ENCODE peak calls at places on chromosomes 13 and 19, in six cellular contexts. F is GM23248; K is neuronal stem cell; Z is cardiac muscle cell; P is CD8-positive, alpha-beta T cell; X is kidney. M is an unnamed sample.

GRCh38 chr19:38714354-38714778 is 29.9 kb downstream of the CAPN12 start:
- DNase-seq in F (no peak), K (no peak), Z (no peak), P (no peak), X (no peak), M (no peak)

GRCh38 chr19:48513289-48514122 is 1.9 kb upstream of the LMTK3 start:
- DNase-seq in F (peak), K (no peak), Z (peak), P (peak), X (peak), M (peak)

GRCh38 chr13:49638416-49639072 is 10.2 kb downstream of the ARL11 start:
- DNase-seq in F (peak), K (no peak), Z (no peak), P (no peak), X (no peak), M (no peak)

GRCh38 chr13:90201198-90201597 is 1146.3 kb upstream of the MIR17HG start:
- DNase-seq in F (peak), K (no peak), Z (peak), P (no peak), X (no peak), M (no peak)

GRCh38 chr19:48325265-48325910 is at the start of gene EMP3:
- DNase-seq in F (peak), K (peak), Z (peak), P (peak), X (peak), M (peak)

GRCh38 chr13:69690999-69691398 is 416.6 kb upstream of the ATXN8OS start:
- DNase-seq in F (no peak), K (no peak), Z (no peak), P (no peak), X (no peak), M (no peak)

GRCh38 chr19:35468637-35469036 is 20.6 kb downstream of the FFAR2 start:
- DNase-seq in F (peak), K (no peak), Z (peak), P (peak), X (peak), M (peak)

GRCh38 chr19:30297969-30298368 is 74.2 kb upstream of the ZNF536 start:
- DNase-seq in F (no peak), K (no peak), Z (no peak), P (no peak), X (no peak), M (no peak)

GRCh38 chr19:33460221-33460908 is 61.2 kb downstream of the PEPD start:
- DNase-seq in F (no peak), K (no peak), Z (no peak), P (no peak), X (no peak), M (no peak)

GRCh38 chr19:49542446-49542845 is 14.6 kb downstream of the RCN3 start:
- DNase-seq in F (no peak), K (no peak), Z (no peak), P (no peak), X (no peak), M (no peak)

GRCh38 chr19:29962777-29963176 is 20.7 kb downstream of the URI1 start:
- DNase-seq in F (no peak), K (no peak), Z (no peak), P (no peak), X (no peak), M (no peak)

GRCh38 chr19:38268539-38268938 is 4.2 kb downstream of the SPINT2 start:
- DNase-seq in F (no peak), K (no peak), Z (peak), P (no peak), X (no peak), M (no peak)

GRCh38 chr19:5131031-5131865 is 162.3 kb downstream of the KDM4B start:
- DNase-seq in F (no peak), K (no peak), Z (no peak), P (peak), X (no peak), M (no peak)

GRCh38 chr13:50676602-50677001 is 166.9 kb downstream of the DLEU7 start:
- DNase-seq in F (peak), K (no peak), Z (no peak), P (no peak), X (no peak), M (no peak)

GRCh38 chr13:40438022-40438692 is 228.3 kb downstream of the FOXO1 start:
- DNase-seq in F (peak), K (no peak), Z (no peak), P (no peak), X (no peak), M (no peak)

GRCh38 chr19:5091576-5092215 is 122.8 kb downstream of the KDM4B start:
- DNase-seq in F (peak), K (no peak), Z (no peak), P (no peak), X (peak), M (no peak)

GRCh38 chr13:40179882-40180281 is 486.6 kb downstream of the FOXO1 start:
- DNase-seq in F (no peak), K (no peak), Z (no peak), P (no peak), X (no peak), M (no peak)

GRCh38 chr13:107244241-107244640 is 676.3 kb upstream of the ARGLU1 start:
- DNase-seq in F (no peak), K (no peak), Z (no peak), P (no peak), X (no peak), M (no peak)

GRCh38 chr19:54312436-54313362 is at the start of gene LILRA5:
- DNase-seq in F (no peak), K (no peak), Z (no peak), P (no peak), X (no peak), M (no peak)

GRCh38 chr19:54469496-54469934 is 3.6 kb downstream of the CDC42EP5 start:
- DNase-seq in F (no peak), K (no peak), Z (no peak), P (no peak), X (peak), M (no peak)

GRCh38 chr19:4301590-4302237 is 475 bp downstream of the TMIGD2 start:
- DNase-seq in F (no peak), K (no peak), Z (no peak), P (no peak), X (no peak), M (no peak)

GRCh38 chr13:71758823-71759222 is 108.2 kb downstream of the DACH1 start:
- DNase-seq in F (no peak), K (peak), Z (peak), P (no peak), X (no peak), M (no peak)

GRCh38 chr19:8577247-8577646 is at the start of gene MYO1F:
- DNase-seq in F (no peak), K (no peak), Z (no peak), P (no peak), X (peak), M (no peak)

GRCh38 chr13:103788061-103788652 is 721.9 kb upstream of the SLC10A2 start:
- DNase-seq in F (no peak), K (no peak), Z (peak), P (no peak), X (no peak), M (no peak)

GRCh38 chr13:39765801-39766463 is 110.5 kb downstream of the COG6 start:
- DNase-seq in F (peak), K (no peak), Z (no peak), P (peak), X (peak), M (no peak)

GRCh38 chr13:43537124-43537523 is 249.6 kb downstream of the ENOX1 start:
- DNase-seq in F (peak), K (no peak), Z (peak), P (no peak), X (no peak), M (no peak)

GRCh38 chr13:33186851-33187250 is 98.7 kb downstream of the STARD13 start:
- DNase-seq in F (peak), K (no peak), Z (no peak), P (no peak), X (no peak), M (no peak)
- H3K27ac ChIP-seq in F (no peak), K (no peak), Z (no peak), P (no peak), X (peak), M (no peak)

DNA sequence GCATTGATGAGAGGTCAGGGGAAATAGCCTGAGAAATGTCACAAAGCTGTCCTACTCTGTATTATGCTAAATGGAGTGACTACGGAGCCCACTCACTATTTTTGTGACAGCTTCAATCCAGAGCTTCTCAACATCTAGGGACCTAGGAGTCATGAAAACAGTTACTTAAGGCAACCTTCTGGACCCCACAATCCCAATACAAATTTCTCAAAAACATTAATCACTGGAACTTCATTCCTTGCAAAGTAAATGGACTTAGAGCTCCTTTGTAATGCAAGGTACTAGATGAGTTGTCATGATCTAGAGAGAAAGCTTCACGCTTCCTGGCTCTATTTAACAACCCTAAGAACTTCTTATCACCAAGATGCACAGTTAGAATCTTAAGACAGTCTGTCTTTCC is 2.6 kb upstream of the RAP2A start:
- DNase-seq in F (no peak), K (no peak), Z (no peak), P (no peak), X (no peak), M (no peak)
- H3K27ac ChIP-seq in F (no peak), K (no peak), Z (peak), P (no peak), X (no peak), M (no peak)

GRCh38 chr13:23617551-23618014 is 47.4 kb downstream of the TNFRSF19 start:
- DNase-seq in F (peak), K (no peak), Z (no peak), P (no peak), X (no peak), M (no peak)
- H3K27ac ChIP-seq in F (peak), K (no peak), Z (peak), P (no peak), X (no peak), M (no peak)

GRCh38 chr19:867301-867793 is 7.9 kb downstream of the CFD start:
- DNase-seq in F (no peak), K (no peak), Z (no peak), P (no peak), X (no peak), M (no peak)
- H3K27ac ChIP-seq in F (no peak), K (no peak), Z (no peak), P (no peak), X (no peak), M (no peak)

GRCh38 chr19:16931306-16931705 is 42.5 kb downstream of the F2RL3 start:
- DNase-seq in F (no peak), K (no peak), Z (no peak), P (no peak), X (peak), M (no peak)
- H3K27ac ChIP-seq in F (no peak), K (no peak), Z (no peak), P (no peak), X (no peak), M (no peak)

DNA sequence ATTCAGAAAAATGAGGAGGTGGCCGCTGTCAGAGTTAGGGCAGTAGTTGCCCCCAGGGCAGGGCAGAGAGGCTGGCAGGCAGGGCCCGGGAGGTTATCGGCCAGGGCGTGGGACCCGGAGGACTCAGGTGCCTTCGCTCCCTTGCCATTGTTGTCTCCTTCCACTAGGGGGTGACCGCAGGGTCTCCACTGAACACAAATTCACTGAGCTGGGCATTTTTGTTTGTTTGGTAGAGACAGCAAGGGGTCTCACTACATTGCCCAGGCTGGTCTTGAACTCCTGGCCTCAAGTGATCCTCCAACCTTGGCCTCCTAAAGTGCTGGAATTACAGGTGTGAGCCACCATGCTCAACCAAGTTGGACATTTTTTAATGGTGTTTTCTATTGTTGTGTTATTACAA is 25.1 kb downstream of the CARS2 start:
- DNase-seq in F (peak), K (no peak), Z (peak), P (no peak), X (no peak), M (no peak)
- H3K27ac ChIP-seq in F (no peak), K (no peak), Z (no peak), P (no peak), X (no peak), M (no peak)

DNA sequence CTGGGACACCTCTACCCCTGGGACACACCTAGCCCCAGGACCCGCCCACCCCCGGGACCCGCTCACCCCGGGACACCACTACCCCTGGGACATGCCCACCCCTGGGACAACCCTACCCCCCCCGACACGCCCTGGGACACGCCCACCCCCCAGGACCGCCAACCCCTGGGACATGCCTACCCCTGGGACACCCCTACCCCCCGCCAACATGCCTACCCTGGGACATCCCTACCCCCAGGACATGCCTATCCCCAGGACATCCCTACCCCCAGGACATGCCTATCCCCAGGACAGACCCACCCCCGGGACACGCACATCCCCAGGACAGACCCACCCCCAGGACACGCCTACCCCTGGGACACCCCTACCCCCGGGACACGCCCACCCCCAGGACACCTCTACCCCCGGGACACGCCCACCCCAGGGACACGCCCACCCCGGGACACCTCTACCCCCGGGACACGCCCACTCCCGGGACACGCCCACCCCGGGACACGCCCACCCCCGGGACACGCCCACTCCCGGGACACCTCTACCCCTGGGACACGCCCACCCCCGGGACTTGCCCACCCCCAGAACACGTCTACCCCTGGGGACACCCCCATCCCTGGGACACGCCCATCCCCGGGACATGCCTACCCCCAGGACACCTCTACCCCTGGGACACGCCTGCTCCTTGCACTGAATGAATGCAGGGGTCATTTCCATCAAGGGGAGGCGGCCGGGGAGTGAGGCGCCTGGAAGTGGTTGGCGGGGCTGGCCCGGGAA is 32.3 kb downstream of the ADPRHL1 start:
- DNase-seq in F (peak), K (no peak), Z (no peak), P (no peak), X (no peak), M (no peak)
- H3K27ac ChIP-seq in F (no peak), K (no peak), Z (no peak), P (no peak), X (no peak), M (no peak)

GRCh38 chr19:510606-511100 is 3.4 kb downstream of the TPGS1 start:
- DNase-seq in F (peak), K (peak), Z (peak), P (peak), X (peak), M (peak)

GRCh38 chr19:511101-511841 is 4.0 kb downstream of the TPGS1 start:
- DNase-seq in F (peak), K (no peak), Z (no peak), P (peak), X (no peak), M (peak)

GRCh38 chr19:514166-514663 is 6.9 kb downstream of the TPGS1 start:
- DNase-seq in F (no peak), K (no peak), Z (no peak), P (no peak), X (no peak), M (no peak)

GRCh38 chr19:513368-514165 is 6.3 kb downstream of the TPGS1 start:
- DNase-seq in F (no peak), K (no peak), Z (no peak), P (no peak), X (no peak), M (no peak)

GRCh38 chr19:512548-513365 is 5.5 kb downstream of the TPGS1 start:
- DNase-seq in F (no peak), K (no peak), Z (peak), P (no peak), X (no peak), M (no peak)
- H3K27ac ChIP-seq in F (no peak), K (peak), Z (peak), P (peak), X (no peak), M (peak)

DNA sequence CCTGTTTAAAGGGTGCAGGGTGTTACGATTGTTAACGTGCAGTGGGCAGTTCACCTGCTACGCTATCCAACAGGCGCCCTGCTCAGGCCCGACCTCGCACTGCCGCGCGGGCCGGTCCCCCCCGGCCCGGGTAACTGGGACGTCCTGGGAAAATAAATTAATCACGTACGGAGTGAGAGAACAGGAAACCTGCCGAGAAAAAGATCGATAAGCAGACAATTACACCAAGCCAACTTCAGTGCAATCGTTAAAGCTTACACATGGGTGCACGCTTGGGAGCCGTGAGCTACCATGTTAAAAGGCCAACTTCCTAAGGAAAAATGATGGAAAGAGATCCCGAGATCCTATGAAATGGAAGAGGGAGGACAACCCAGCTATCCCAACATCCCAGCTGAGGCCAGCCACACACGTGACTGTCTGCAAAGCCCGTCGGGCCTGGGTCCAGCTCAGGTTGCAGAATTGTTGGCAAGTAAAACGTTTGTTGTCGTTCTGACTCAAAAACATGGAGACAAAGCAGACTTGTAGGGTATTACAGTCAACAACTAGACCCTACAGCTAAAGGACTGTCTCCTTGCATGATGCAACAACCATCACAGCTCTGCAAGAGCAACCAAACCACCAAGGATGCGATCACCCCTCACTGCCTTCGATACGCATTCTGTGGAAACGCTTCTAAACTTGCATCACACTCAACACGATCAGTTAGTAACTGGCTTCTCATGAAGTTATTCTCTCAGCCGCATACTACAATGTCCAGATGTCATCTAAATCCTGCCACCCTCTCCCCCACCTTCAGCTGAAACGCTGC is 741 bp upstream of the TUBGCP3 start:
- DNase-seq in F (no peak), K (no peak), Z (no peak), P (no peak), X (no peak), M (no peak)
- H3K27ac ChIP-seq in F (peak), K (peak), Z (peak), P (peak), X (peak), M (peak)

GRCh38 chr19:21317821-21318220 is 11.4 kb downstream of the ZNF708 start:
- DNase-seq in F (no peak), K (no peak), Z (no peak), P (no peak), X (no peak), M (no peak)
- H3K27ac ChIP-seq in F (no peak), K (no peak), Z (no peak), P (no peak), X (no peak), M (no peak)